ENCODE peak calls at places on chromosomes 12 and 14, in five cellular contexts. Q, H, Z, A and M are unnamed samples.

GRCh38 chr12:108360487-108360886 is 21.4 kb upstream of the CMKLR1 start:
- DNase-seq in Q (peak), H (peak), Z (peak), A (peak), M (no peak)

GRCh38 chr12:14417717-14418116 is 52.2 kb downstream of the ATF7IP start:
- DNase-seq in Q (peak), H (no peak), Z (peak), A (peak), M (peak)

GRCh38 chr12:97572220-97572619 is 109.6 kb downstream of the RMST start:
- DNase-seq in Q (no peak), H (no peak), Z (no peak), A (no peak), M (no peak)

GRCh38 chr12:111353603-111354295 is 15.1 kb downstream of the PHETA1 start:
- DNase-seq in Q (no peak), H (no peak), Z (no peak), A (no peak), M (no peak)

GRCh38 chr12:113917393-113917792 is 48.7 kb downstream of the RBM19 start:
- DNase-seq in Q (no peak), H (no peak), Z (no peak), A (no peak), M (no peak)

GRCh38 chr12:51218607-51219161 is 822 bp upstream of the POU6F1 start:
- DNase-seq in Q (no peak), H (peak), Z (no peak), A (peak), M (no peak)

GRCh38 chr12:107318804-107319535 is 225.6 kb upstream of the CRY1 start:
- DNase-seq in Q (peak), H (no peak), Z (no peak), A (peak), M (peak)

GRCh38 chr12:110012137-110012536 is 12.9 kb downstream of the ANKRD13A start:
- DNase-seq in Q (no peak), H (no peak), Z (no peak), A (no peak), M (peak)

GRCh38 chr12:112963227-112963861 is 15.0 kb upstream of the OAS2 start:
- DNase-seq in Q (no peak), H (no peak), Z (no peak), A (no peak), M (no peak)

GRCh38 chr12:48037267-48037915 is 33.1 kb upstream of the COL2A1 start:
- DNase-seq in Q (peak), H (no peak), Z (no peak), A (peak), M (peak)

GRCh38 chr12:15599266-15600037 is 189.7 kb downstream of the EPS8 start:
- DNase-seq in Q (peak), H (no peak), Z (no peak), A (peak), M (peak)

GRCh38 chr12:27779416-27779815 is 617 bp upstream of the KLHL42 start:
- DNase-seq in Q (peak), H (peak), Z (peak), A (peak), M (peak)

GRCh38 chr14:74065746-74066575 is 18.3 kb downstream of the ALDH6A1 start:
- DNase-seq in Q (no peak), H (no peak), Z (no peak), A (no peak), M (no peak)

GRCh38 chr12:30847259-30847658 is 79.3 kb upstream of the TSPAN11 start:
- DNase-seq in Q (peak), H (no peak), Z (peak), A (peak), M (peak)

GRCh38 chr12:42299392-42300308 is 26.2 kb downstream of the ZCRB1 start:
- DNase-seq in Q (peak), H (no peak), Z (no peak), A (peak), M (peak)

GRCh38 chr14:95555053-95555452 is 20.2 kb downstream of the GLRX5 start:
- DNase-seq in Q (no peak), H (no peak), Z (no peak), A (no peak), M (no peak)

GRCh38 chr14:54114941-54115340 is 158.3 kb upstream of the BMP4 start:
- DNase-seq in Q (no peak), H (no peak), Z (no peak), A (no peak), M (no peak)

GRCh38 chr14:101466456-101467180 is 94.7 kb upstream of the DIO3 start:
- DNase-seq in Q (no peak), H (peak), Z (no peak), A (no peak), M (no peak)

GRCh38 chr14:101849125-101849524 is 87.6 kb downstream of the PPP2R5C start:
- DNase-seq in Q (no peak), H (no peak), Z (no peak), A (no peak), M (no peak)

GRCh38 chr14:104247336-104248202 is 109.2 kb downstream of the KIF26A start:
- DNase-seq in Q (no peak), H (peak), Z (no peak), A (no peak), M (no peak)

DNA sequence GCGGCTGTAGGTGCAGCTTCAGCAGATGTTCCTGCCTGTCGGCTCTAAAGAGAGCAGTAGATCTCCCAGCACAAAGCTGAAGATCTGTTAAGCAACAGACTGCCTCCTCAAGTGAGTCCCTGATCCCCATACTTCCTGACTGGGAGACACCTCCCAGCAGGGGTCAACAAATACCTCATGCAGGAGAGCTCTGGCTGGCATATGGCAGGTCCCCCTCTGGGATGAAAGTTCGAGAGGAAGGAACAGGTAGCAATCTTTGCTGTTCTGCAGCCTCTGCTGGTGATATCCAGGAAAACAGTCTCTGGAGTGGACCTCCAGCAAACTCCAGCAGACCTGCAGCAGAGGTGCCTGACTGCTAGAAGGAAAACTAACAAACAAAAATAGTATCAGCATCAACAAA is 337.1 kb upstream of the USP15 start:
- DNase-seq in Q (no peak), H (no peak), Z (no peak), A (no peak), M (no peak)
- TF ChIP-seq CTCF in Q (no peak), H (no peak), Z (no peak), A (no peak), M (no peak)

DNA sequence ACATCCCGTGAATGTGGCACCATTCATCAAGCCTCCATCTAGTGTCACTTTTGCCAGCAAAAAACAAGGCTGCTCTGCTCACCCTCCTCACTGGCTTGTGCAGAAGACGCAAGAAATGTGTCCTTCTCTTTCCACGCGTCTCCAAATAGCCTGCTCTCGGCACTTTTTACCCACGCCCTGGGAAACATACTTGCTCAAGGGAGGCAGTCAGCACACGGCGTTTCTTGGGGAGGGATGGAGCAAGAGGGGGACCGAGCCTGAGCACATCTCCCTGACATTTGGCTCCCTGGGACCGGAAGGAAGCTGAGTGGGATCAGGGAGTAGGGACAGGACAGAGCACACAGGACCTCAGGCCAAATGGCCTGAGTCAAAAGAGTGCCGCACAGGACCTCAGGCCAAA is 7.3 kb downstream of the BCL11B start:
- DNase-seq in Q (no peak), H (peak), Z (no peak), A (no peak), M (no peak)
- H3K4me3 ChIP-seq in Q (no peak), H (no peak), Z (peak), A (no peak), M (no peak)

DNA sequence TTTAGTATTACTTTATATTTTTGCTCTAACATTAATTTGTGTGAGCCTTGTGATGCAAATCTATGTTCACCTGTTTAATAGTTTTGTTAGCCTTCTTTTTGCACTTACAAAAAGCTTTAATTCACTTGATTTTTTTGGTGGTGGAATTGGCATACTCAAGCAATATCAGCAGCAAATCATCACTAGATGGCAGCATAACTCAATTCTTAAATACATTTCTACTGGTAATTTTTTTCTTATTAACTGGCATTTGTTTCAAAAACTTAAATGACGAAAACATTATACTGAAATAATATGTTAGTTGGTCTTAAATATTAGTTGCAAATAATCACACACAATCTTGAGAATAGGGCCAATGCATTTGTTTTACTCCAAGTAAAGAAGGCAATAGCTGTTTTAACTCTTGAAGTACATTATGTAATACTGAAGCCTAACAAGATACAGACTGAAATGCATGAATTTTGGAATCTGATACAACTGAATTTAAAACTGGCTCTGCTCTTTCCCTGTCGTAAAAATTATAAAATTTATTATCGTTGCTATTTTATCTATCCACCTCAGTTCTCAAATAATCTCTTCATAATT is 151.5 kb downstream of the ATXN7L3B start:
- DNase-seq in Q (peak), H (no peak), Z (no peak), A (peak), M (peak)
- TF ChIP-seq CTCF in Q (peak), H (peak), Z (peak), A (peak), M (peak)

GRCh38 chr14:33932526-33933292 is 18.2 kb downstream of the EGLN3 start:
- DNase-seq in Q (peak), H (no peak), Z (no peak), A (no peak), M (no peak)

GRCh38 chr14:33930464-33930863 is 20.4 kb downstream of the EGLN3 start:
- DNase-seq in Q (no peak), H (no peak), Z (no peak), A (no peak), M (no peak)

GRCh38 chr14:33932033-33932432 is 18.8 kb downstream of the EGLN3 start:
- DNase-seq in Q (no peak), H (no peak), Z (no peak), A (no peak), M (no peak)

GRCh38 chr14:33933386-33933934 is 17.4 kb downstream of the EGLN3 start:
- DNase-seq in Q (no peak), H (no peak), Z (no peak), A (no peak), M (no peak)

DNA sequence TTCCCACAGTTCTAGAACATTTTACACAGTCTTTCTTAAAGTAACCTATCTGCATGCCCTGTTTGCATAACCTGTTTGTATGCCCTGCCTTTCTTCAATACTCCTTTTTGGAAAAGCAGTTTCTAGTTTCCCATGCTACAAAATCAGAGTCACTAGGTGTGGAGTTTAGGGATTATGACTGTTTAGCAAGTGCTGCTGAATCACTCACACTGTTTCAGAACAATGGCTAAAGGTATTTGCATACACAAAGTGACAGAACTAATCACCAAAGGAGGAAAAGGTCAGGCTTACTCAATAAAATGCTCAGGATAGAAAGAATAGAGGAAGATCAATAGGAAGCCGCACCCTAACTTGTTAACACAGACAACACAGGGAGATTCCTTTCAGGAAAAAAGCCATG is 19.4 kb downstream of the EGLN3 start:
- DNase-seq in Q (no peak), H (no peak), Z (no peak), A (no peak), M (no peak)
- H3K4me3 ChIP-seq in Q (no peak), H (no peak), Z (no peak), A (no peak), M (no peak)

GRCh38 chr12:10720974-10721565 is 2.1 kb downstream of the YBX3 start:
- DNase-seq in Q (no peak), H (no peak), Z (peak), A (no peak), M (no peak)

GRCh38 chr12:10721654-10722501 is 1.2 kb downstream of the YBX3 start:
- DNase-seq in Q (peak), H (peak), Z (peak), A (peak), M (peak)

GRCh38 chr12:10719482-10719881 is 3.6 kb downstream of the YBX3 start:
- DNase-seq in Q (no peak), H (no peak), Z (no peak), A (no peak), M (no peak)

GRCh38 chr12:10722502-10722904 is 620 bp downstream of the YBX3 start:
- DNase-seq in Q (peak), H (peak), Z (peak), A (peak), M (peak)

GRCh38 chr12:10722905-10723866 is at the start of gene YBX3:
- DNase-seq in Q (peak), H (peak), Z (peak), A (peak), M (peak)
- TF ChIP-seq CTCF in Q (no peak), H (no peak), Z (no peak), A (no peak), M (no peak)

GRCh38 chr12:115375188-115375991 is 691.4 kb upstream of the TBX3 start:
- DNase-seq in Q (peak), H (no peak), Z (peak), A (peak), M (peak)

GRCh38 chr12:115377230-115377629 is 693.3 kb upstream of the TBX3 start:
- DNase-seq in Q (no peak), H (no peak), Z (no peak), A (no peak), M (no peak)

GRCh38 chr12:115378296-115378695 is 694.3 kb upstream of the TBX3 start:
- DNase-seq in Q (no peak), H (no peak), Z (no peak), A (no peak), M (no peak)

GRCh38 chr12:115380509-115381120 is 696.6 kb upstream of the TBX3 start:
- DNase-seq in Q (no peak), H (no peak), Z (no peak), A (no peak), M (no peak)

GRCh38 chr12:115377781-115378180 is 693.8 kb upstream of the TBX3 start:
- DNase-seq in Q (no peak), H (no peak), Z (no peak), A (no peak), M (no peak)
- H3K4me3 ChIP-seq in Q (no peak), H (no peak), Z (no peak), A (no peak), M (no peak)

GRCh38 chr12:65139389-65139788 is 18.3 kb upstream of the WIF1 start:
- DNase-seq in Q (no peak), H (no peak), Z (no peak), A (no peak), M (no peak)
- TF ChIP-seq CTCF in Q (no peak), H (no peak), Z (no peak), A (no peak), M (no peak)

DNA sequence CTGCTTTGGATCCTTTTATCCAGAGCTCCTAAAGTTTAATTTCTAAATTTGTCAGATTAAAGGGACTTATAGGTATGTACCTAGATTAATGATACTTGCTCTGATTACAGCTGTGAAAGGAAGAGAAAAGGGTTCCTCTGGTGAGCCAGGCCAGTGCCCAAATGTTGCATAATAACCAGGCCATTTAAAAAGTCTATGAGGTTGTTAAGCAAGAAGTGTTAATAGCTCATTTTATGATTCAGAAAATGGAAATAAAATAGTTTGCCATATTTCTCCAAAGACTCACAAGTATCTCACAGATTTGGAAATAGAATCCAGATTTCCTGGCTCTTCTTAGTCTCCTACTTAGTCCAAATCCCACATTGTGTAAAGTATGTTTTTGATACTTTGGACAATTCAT is 67.6 kb downstream of the SLC38A6 start:
- DNase-seq in Q (no peak), H (no peak), Z (no peak), A (no peak), M (peak)
- H3K4me3 ChIP-seq in Q (no peak), H (no peak), Z (no peak), A (no peak), M (no peak)

DNA sequence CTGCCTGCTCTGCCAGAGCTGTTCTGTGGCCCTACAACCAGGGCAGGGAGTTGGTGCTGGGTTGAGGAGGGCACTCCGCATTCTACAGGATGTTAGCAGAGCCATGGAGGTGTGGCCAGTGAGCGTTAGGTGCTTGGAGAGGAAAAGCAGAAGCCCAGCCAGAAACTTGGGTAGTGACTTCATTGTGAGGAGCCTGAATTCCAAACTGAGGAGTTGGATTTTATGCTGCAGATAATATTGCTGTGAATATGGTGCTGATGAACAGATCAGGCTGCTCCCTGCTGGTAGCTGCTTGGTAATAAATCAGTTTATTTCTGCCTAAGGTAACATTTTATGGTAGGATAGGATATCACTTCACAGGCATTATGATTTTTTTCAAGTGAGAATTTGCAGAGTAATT is 7.1 kb upstream of the CCDC175 start:
- DNase-seq in Q (peak), H (no peak), Z (no peak), A (peak), M (peak)
- TF ChIP-seq CTCF in Q (peak), H (no peak), Z (no peak), A (peak), M (no peak)

GRCh38 chr14:22872833-22873520 is 1.4 kb downstream of the LRP10 start:
- DNase-seq in Q (no peak), H (no peak), Z (no peak), A (no peak), M (no peak)
- H3K4me3 ChIP-seq in Q (peak), H (peak), Z (no peak), A (peak), M (peak)